ENCODE peak calls at places on chromosome 3, in five cellular contexts. F, V, Q, N and U are unnamed samples.

GRCh38 chr3:99319450-99319849 is 318.9 kb upstream of the COL8A1 start:
- DNase-seq in V (no peak), F (peak), Q (peak), N (no peak), U (no peak)

GRCh38 chr3:126490619-126491018 is 14.9 kb upstream of the ZXDC start:
- DNase-seq in N (peak), F (no peak), Q (no peak), V (no peak), U (no peak)

GRCh38 chr3:127588675-127589577 is 1.6 kb downstream of the TPRA1 start:
- DNase-seq in Q (peak), N (peak), F (peak), V (peak), U (peak)

GRCh38 chr3:107184375-107184774 is 192.9 kb upstream of the CCDC54 start:
- DNase-seq in Q (peak), F (peak), V (no peak), N (no peak), U (no peak)

GRCh38 chr3:128787256-128788253 is 61.6 kb downstream of the RAB7A start:
- DNase-seq in V (peak), F (peak), Q (peak), N (peak), U (peak)

GRCh38 chr3:193728429-193729087 is 135.6 kb downstream of the OPA1 start:
- DNase-seq in F (no peak), Q (no peak), V (no peak), N (no peak), U (no peak)

GRCh38 chr3:76585794-76586392 is 454.0 kb upstream of the ROBO2 start:
- DNase-seq in N (peak), Q (peak), V (peak), F (peak), U (no peak)

GRCh38 chr3:33377931-33378330 is 62.3 kb downstream of the UBP1 start:
- DNase-seq in V (peak), F (peak), N (no peak), Q (peak), U (no peak)

GRCh38 chr3:128112406-128112968 is 11.1 kb downstream of the RUVBL1 start:
- DNase-seq in V (peak), Q (peak), F (peak), N (no peak), U (no peak)

GRCh38 chr3:112111785-112112402 is 21.2 kb downstream of the GCSAM start:
- DNase-seq in Q (peak), N (peak), V (peak), F (peak), U (peak)

GRCh38 chr3:106824856-106825255 is 552.4 kb upstream of the CCDC54 start:
- DNase-seq in F (peak), Q (peak), N (peak), V (peak), U (peak)

GRCh38 chr3:151037746-151038145 is 47.7 kb upstream of the MED12L start:
- DNase-seq in N (no peak), F (peak), V (peak), Q (peak), U (no peak)

GRCh38 chr3:187011915-187012314 is 81.6 kb downstream of the ST6GAL1 start:
- DNase-seq in F (no peak), N (no peak), Q (no peak), V (no peak), U (no peak)

GRCh38 chr3:134459506-134460041 is 26.2 kb downstream of the ANAPC13 start:
- DNase-seq in N (no peak), F (no peak), Q (no peak), V (no peak), U (no peak)

GRCh38 chr3:78913711-78914110 is 854.1 kb downstream of the ROBO1 start:
- DNase-seq in F (no peak), N (no peak), Q (no peak), V (no peak), U (no peak)

GRCh38 chr3:114756506-114757279 is 390.4 kb downstream of the ZBTB20 start:
- DNase-seq in N (no peak), V (no peak), Q (peak), F (peak), U (no peak)

GRCh38 chr3:42063886-42064285 is 27.3 kb upstream of the TRAK1 start:
- DNase-seq in N (no peak), V (no peak), F (peak), Q (peak), U (no peak)

GRCh38 chr3:105409364-105409763 is 42.7 kb downstream of the ALCAM start:
- DNase-seq in F (no peak), V (peak), Q (no peak), N (no peak), U (no peak)

GRCh38 chr3:136835817-136836510 is 17.0 kb downstream of the SLC35G2 start:
- DNase-seq in Q (peak), V (no peak), N (no peak), F (peak), U (no peak)

GRCh38 chr3:12157026-12157425 is 1.7 kb downstream of the TIMP4 start:
- DNase-seq in F (no peak), Q (no peak), N (no peak), V (no peak), U (no peak)

GRCh38 chr3:36546196-36546595 is 165.9 kb downstream of the STAC start:
- DNase-seq in F (no peak), Q (peak), N (no peak), V (no peak), U (peak)

GRCh38 chr3:184786271-184787010 is 25.5 kb upstream of the VPS8 start:
- DNase-seq in N (no peak), V (no peak), F (peak), Q (peak), U (no peak)

GRCh38 chr3:140499114-140499757 is 178.6 kb upstream of the TRIM42 start:
- DNase-seq in V (peak), F (peak), N (peak), Q (peak), U (no peak)

GRCh38 chr3:188097786-188098185 is 56.2 kb upstream of the LPP start:
- DNase-seq in V (no peak), F (no peak), Q (no peak), N (no peak), U (no peak)
- H3K4me2 ChIP-seq in V (no peak), F (no peak), Q (no peak), N (no peak), U (no peak)

GRCh38 chr3:487580-487979 is 291.0 kb downstream of the CHL1 start:
- DNase-seq in V (peak), Q (peak), N (no peak), F (peak), U (no peak)

GRCh38 chr3:494190-494589 is 297.6 kb downstream of the CHL1 start:
- DNase-seq in F (no peak), N (no peak), V (no peak), Q (no peak), U (no peak)

DNA sequence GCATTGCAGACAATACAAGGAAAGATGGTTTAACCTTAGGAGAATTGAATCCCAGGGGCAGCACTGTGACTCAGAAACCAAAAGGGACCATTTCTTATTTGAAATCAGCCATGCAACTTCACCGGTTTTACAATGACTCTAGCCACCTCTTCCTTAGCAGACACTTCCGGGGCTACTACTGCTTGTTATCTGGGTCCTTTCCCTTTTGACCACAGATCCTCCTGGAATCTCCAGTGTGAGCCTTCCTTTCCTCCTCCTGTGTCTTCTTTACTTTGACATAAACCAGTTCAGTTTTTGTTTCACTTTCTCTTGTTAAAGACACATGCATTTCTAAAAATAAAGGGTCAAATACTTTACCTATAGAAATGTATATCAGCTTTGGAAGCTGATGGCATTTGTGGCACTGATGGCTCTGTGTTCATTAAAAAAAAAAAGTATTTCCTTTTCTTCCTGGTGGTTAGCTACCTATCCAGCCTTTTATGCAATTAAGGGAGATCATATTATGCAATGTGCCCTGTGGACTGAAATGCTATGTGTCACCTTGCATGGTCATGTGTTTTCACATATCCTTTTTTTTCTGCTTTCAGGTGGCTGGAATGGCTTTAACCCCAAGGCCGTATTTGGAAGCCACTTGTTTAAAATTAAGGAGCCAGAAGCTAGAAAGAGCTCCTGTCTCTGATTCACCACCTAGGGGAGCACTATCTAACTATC is 296.2 kb downstream of the CHL1 start:
- DNase-seq in F (no peak), Q (no peak), N (no peak), V (no peak), U (no peak)
- H2AFZ ChIP-seq in F (no peak), Q (no peak), N (no peak), V (no peak), U (no peak)

GRCh38 chr3:20040476-20041196 is 390 bp downstream of the KAT2B start:
- DNase-seq in Q (peak), F (peak), V (peak), N (peak), U (peak)
- TF ChIP-seq EZH2 in Q (no peak), F (no peak), V (no peak), N (no peak), U (no peak)

GRCh38 chr3:56970401-56971002 is 90.0 kb upstream of the SPATA12 start:
- DNase-seq in Q (peak), V (no peak), F (no peak), N (no peak), U (no peak)
- H3K4me2 ChIP-seq in Q (no peak), V (no peak), F (no peak), N (no peak), U (no peak)

GRCh38 chr3:69739204-69740102 is at the start of gene MITF:
- DNase-seq in V (peak), N (peak), F (peak), Q (peak), U (no peak)
- H2AFZ ChIP-seq in V (peak), N (peak), F (peak), Q (peak), U (no peak)

GRCh38 chr3:51977449-51978142 is 2.7 kb downstream of the ABHD14A start:
- DNase-seq in F (no peak), Q (no peak), N (no peak), V (no peak), U (no peak)

GRCh38 chr3:51975857-51976549 is 1.1 kb downstream of the ABHD14A start:
- DNase-seq in N (peak), Q (peak), F (peak), V (peak), U (no peak)

GRCh38 chr3:51978143-51978502 is 3.3 kb downstream of the ABHD14A start:
- DNase-seq in N (no peak), F (no peak), V (no peak), Q (no peak), U (no peak)

GRCh38 chr3:51974277-51974962 is 444 bp upstream of the ABHD14A start:
- DNase-seq in F (peak), Q (no peak), V (no peak), N (no peak), U (peak)

DNA sequence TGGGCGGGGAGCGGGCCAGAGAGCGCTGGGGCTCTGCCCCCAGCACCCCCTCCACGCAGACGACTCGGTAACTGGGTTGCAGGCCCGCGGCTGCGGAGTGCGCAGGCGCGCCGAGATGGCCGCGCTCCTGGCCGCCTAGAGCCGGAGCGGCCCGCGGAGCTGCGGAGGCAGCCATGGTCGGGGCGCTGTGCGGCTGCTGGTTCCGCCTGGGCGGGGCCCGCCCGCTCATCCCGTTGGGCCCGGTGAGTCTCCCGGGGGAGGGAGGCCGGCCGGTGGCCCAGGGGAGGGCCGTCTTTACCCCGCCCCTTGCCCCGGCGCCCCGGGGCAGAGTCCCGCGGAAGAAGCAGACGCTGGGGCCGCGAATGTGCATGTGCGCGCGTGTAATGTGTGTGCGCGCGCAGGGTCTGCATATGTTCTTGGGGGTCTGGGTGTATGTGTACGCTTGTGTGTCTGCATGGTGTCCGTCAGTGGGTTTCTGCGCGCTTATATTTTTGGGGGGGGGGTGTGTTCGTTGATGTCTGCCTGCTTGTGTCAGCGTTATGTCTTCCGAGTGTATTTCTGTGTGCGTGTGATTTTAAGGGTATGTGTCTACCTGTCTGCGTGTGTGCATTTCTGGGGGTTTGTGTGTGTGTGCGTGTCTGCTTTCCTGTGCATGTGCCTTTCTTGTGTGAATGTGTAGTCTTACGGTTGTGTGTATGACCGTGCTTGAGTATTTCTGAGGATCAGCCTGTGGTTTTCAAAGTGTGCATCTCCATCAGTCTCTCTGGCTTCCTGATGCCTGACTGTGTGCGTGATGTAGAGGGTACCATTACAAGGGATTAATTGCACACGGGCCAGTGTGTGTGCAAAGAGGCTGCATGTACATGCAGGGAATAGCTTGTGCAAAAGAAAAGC is at the start of gene ABHD14A:
- DNase-seq in N (peak), F (peak), V (peak), Q (peak), U (peak)
- TF ChIP-seq EZH2 in N (no peak), F (no peak), V (no peak), Q (no peak), U (no peak)

DNA sequence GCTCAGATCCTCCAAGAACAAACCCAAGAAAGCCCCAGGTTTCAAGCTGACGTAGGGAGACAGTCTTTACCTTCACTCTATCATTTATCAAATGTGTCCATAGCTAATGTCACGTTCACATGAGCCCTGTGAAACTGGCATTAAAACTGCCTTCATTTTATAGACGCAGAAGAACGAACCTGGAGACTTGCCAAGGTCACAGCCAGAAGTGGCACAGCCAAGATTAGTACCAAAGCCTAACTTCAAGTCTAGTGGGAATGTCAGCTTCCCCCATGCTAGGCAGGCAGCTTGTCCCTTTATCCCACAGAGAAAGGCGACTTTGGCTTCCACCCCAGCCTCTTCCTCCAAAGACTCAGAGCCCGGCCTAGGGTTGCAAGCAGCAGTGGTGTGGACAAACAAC is 517.2 kb downstream of the SHQ1 start:
- DNase-seq in V (no peak), N (no peak), F (no peak), Q (no peak), U (no peak)
- H3K4me2 ChIP-seq in V (no peak), N (no peak), F (no peak), Q (no peak), U (no peak)